ENCODE peak calls at places on chromosome 12, in seven cellular contexts. C is left ventricle myocardium inferior; A is fibroblast of lung; X is aorta; Z is thoracic aorta; U is CD8-positive, alpha-beta T cell; G is CD4-positive, alpha-beta memory T cell. Q is an unnamed sample.

GRCh38 chr12:29581641-29582040 is 84.2 kb upstream of the OVCH1 start:
- DNase-seq in Z (no peak), G (no peak), A (peak; percentile 93), X (no peak), C (no peak), U (no peak), Q (peak; percentile 43)

GRCh38 chr12:132487311-132487741 is 2.6 kb upstream of the FBRSL1 start:
- DNase-seq in G (no peak), X (no peak), C (no peak), Z (no peak), A (no peak), U (no peak), Q (no peak)

GRCh38 chr12:95583933-95584332 is 32.7 kb upstream of the USP44 start:
- DNase-seq in Z (no peak), X (no peak), G (no peak), C (no peak), U (no peak), A (no peak), Q (no peak)

GRCh38 chr12:15772405-15773018 is 16.7 kb downstream of the EPS8 start:
- DNase-seq in C (no peak), A (peak; percentile 35), X (no peak), Z (no peak), G (no peak), U (no peak), Q (no peak)

GRCh38 chr12:132286912-132287311 is 42.5 kb downstream of the GALNT9 start:
- DNase-seq in A (peak; percentile 13), X (no peak), U (no peak), G (no peak), C (no peak), Z (no peak), Q (peak; percentile 12)

GRCh38 chr12:107092669-107093546 is 441 bp downstream of the CRY1 start:
- DNase-seq in C (peak; percentile 46), U (peak; percentile 62), G (peak; percentile 72), X (peak; percentile 90), Z (peak; percentile 22), A (peak; percentile 64), Q (no peak)

GRCh38 chr12:95547522-95548055 is 3.7 kb downstream of the USP44 start:
- DNase-seq in A (peak; percentile 49), C (no peak), G (no peak), Z (no peak), X (no peak), U (no peak), Q (no peak)

GRCh38 chr12:94386422-94386821 is 73.2 kb downstream of the CEP83 start:
- DNase-seq in C (no peak), X (no peak), Z (no peak), U (no peak), G (no peak), A (peak; percentile 79), Q (no peak)

GRCh38 chr12:49339464-49339861 is 2.5 kb upstream of the C1QL4 start:
- DNase-seq in A (no peak), X (peak; percentile 36), C (no peak), U (no peak), G (no peak), Z (no peak), Q (no peak)

GRCh38 chr12:48054955-48055821 is 50.7 kb downstream of the SENP1 start:
- DNase-seq in X (no peak), U (no peak), Z (no peak), G (no peak), A (no peak), C (no peak), Q (no peak)

GRCh38 chr12:52202361-52203078 is 10.7 kb upstream of the KRT80 start:
- DNase-seq in A (peak; percentile 52), U (no peak), Z (no peak), G (no peak), X (peak; percentile 76), C (peak; percentile 13), Q (no peak)

GRCh38 chr12:32501835-32502333 is 102.5 kb downstream of the FGD4 start:
- DNase-seq in Z (no peak), X (no peak), C (no peak), U (no peak), G (no peak), A (peak; percentile 80), Q (no peak)

GRCh38 chr12:16506394-16506793 is 99.6 kb downstream of the LMO3 start:
- DNase-seq in G (no peak), X (no peak), Z (no peak), A (no peak), U (no peak), C (no peak), Q (no peak)

GRCh38 chr12:70408004-70408790 is 42.1 kb downstream of the KCNMB4 start:
- DNase-seq in X (no peak), Z (no peak), G (no peak), C (no peak), A (no peak), U (no peak), Q (no peak)

GRCh38 chr12:102095677-102096263 is 24.1 kb downstream of the NUP37 start:
- DNase-seq in A (peak; percentile 17), U (no peak), C (no peak), G (peak; percentile 3), Z (no peak), X (no peak), Q (no peak)

GRCh38 chr12:24864796-24865125 is 84.1 kb downstream of the BCAT1 start:
- DNase-seq in X (no peak), Z (no peak), C (no peak), U (no peak), A (peak; percentile 82), G (no peak), Q (no peak)

GRCh38 chr12:111842556-111843396 is 748 bp downstream of the MAPKAPK5 start:
- DNase-seq in U (no peak), A (peak; percentile 13), G (no peak), X (no peak), C (no peak), Z (no peak), Q (no peak)

GRCh38 chr12:92927055-92927435 is 2.0 kb downstream of the EEA1 start:
- DNase-seq in A (peak; percentile 38), Z (no peak), C (no peak), U (no peak), G (peak; percentile 23), X (no peak), Q (peak; percentile 65)

GRCh38 chr12:104524433-104524832 is 67.7 kb downstream of the CHST11 start:
- DNase-seq in C (no peak), X (no peak), U (no peak), G (no peak), A (no peak), Z (no peak), Q (no peak)

GRCh38 chr12:104526320-104526719 is 69.6 kb downstream of the CHST11 start:
- DNase-seq in C (no peak), A (no peak), X (no peak), U (no peak), Z (no peak), G (no peak), Q (no peak)

GRCh38 chr12:104524026-104524425 is 67.3 kb downstream of the CHST11 start:
- DNase-seq in C (no peak), Z (no peak), U (no peak), G (no peak), X (no peak), A (no peak), Q (no peak)

GRCh38 chr12:104529130-104529874 is 72.6 kb downstream of the CHST11 start:
- DNase-seq in X (no peak), U (no peak), C (no peak), Z (no peak), A (no peak), G (no peak), Q (no peak)

DNA sequence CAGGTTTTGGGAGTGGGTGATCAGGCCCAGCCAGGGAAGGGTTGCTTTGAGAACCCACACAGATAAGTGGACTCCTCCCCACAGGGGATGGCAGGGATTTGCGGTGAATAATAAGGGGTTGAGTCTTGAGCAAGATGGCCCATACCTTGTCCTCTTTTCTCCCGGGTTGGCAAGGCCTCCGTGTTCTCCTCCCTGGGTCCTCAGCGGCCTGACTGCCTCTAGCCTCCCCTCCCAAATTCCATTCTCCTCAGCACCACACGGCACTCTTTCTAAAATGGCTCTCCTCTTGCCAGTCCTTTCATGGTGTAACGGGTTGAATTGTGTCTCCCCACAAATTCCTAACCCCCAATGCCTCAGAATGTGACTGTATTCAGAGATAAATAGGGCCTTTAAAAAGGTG is 70.0 kb downstream of the CHST11 start:
- DNase-seq in A (no peak), C (no peak), Z (no peak), G (no peak), X (no peak), U (no peak), Q (no peak)
- H3K27ac ChIP-seq in A (no peak overlapping the region), C (no peak overlapping the region), Z (no peak overlapping the region), G (no peak overlapping the region), X (no peak overlapping the region), U (no peak overlapping the region), Q (no peak overlapping the region)

GRCh38 chr12:121770802-121771625 is 22.5 kb downstream of the RHOF start:
- DNase-seq in A (no peak), G (no peak), C (no peak), X (no peak), U (no peak), Z (no peak), Q (no peak)

GRCh38 chr12:121770388-121770787 is 23.1 kb downstream of the RHOF start:
- DNase-seq in C (no peak), G (no peak), A (no peak), Z (no peak), X (no peak), U (no peak), Q (no peak)

GRCh38 chr12:121767525-121768016 is 25.9 kb downstream of the RHOF start:
- DNase-seq in C (peak; percentile 62), G (no peak), Z (no peak), U (no peak), X (peak; percentile 87), A (peak; percentile 88), Q (no peak)

GRCh38 chr12:121769297-121769830 is 24.1 kb downstream of the RHOF start:
- DNase-seq in G (no peak), X (no peak), C (no peak), U (no peak), Z (no peak), A (no peak), Q (no peak)

DNA sequence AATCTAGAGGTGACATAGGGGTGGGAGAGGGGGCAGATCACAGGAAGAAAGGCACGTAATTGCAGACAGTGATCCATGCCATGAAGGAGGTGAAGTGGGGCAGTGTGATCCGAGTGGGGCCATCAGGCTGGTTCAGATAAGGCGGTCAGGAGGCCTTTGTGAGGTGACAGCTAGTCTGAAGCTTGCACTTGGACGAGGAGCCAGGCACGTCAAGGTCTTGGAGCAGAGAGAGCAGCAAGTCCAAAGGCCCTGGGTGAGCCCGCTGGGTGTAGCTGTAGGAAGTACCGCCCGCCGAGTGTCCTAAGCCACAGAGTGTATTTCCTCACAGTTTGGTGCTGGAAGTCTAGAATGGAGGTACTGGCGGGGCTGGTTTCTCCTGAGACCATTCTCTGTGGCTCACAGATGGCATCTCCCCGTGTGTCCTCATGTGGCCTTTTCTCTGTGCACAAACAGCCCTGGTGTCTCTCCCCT is 23.6 kb downstream of the RHOF start:
- DNase-seq in U (no peak), G (no peak), A (no peak), Z (no peak), X (no peak), C (peak; percentile 63), Q (no peak)
- H3K27ac ChIP-seq in U (no peak overlapping the region), G (no peak overlapping the region), A (no peak overlapping the region), Z (no peak overlapping the region), X (no peak overlapping the region), C (peak overlapping the region; percentile 84), Q (no peak overlapping the region)

GRCh38 chr12:120211243-120211903 is 10.5 kb upstream of the RPLP0 start:
- DNase-seq in Z (no peak), A (no peak), C (no peak), X (no peak), G (no peak), U (no peak), Q (no peak)
- H3K27ac ChIP-seq in Z (no peak overlapping the region), A (no peak overlapping the region), C (no peak overlapping the region), X (no peak overlapping the region), G (no peak overlapping the region), U (no peak overlapping the region), Q (peak overlapping the region; percentile 48)

GRCh38 chr12:46369474-46370379 is 2.8 kb downstream of the SLC38A2 start:
- DNase-seq in G (no peak), A (no peak), Z (no peak), U (no peak), X (no peak), C (no peak), Q (no peak)
- H3K27ac ChIP-seq in G (peak overlapping the region; percentile 88), A (peak overlapping the region; percentile 98), Z (peak overlapping the region; percentile 12), U (no peak overlapping the region), X (no peak overlapping the region), C (peak overlapping the region; percentile 98), Q (peak overlapping the region; percentile 98)

Q was measured in epithelial cell of prostate.